ENCODE peak calls at places on chromosomes 6 and 20, in six cellular contexts. One of them, this sample, is unnamed.
A peak's percentile ranks its signal among the peaks of the same experiment; 100 is the strongest.

GRCh38 chr6:118912646-118913045 is 18.7 kb downstream of the ASF1A start:
- DNase-seq in epithelial cell of esophagus: no peak
- DNase-seq in GM06990: no peak
- DNase-seq in astrocyte of the hippocampus: no peak
- DNase-seq in AG09309: no peak
- DNase-seq in psoas muscle: no peak
- DNase-seq in this sample: no peak

GRCh38 chr6:134389129-134389528 is 71.2 kb upstream of the SGK1 start:
- DNase-seq in epithelial cell of esophagus: no peak
- DNase-seq in astrocyte of the hippocampus: no peak
- DNase-seq in AG09309: no peak
- DNase-seq in psoas muscle: no peak
- DNase-seq in GM06990: no peak
- DNase-seq in this sample: no peak

GRCh38 chr6:12749531-12750379 is 33.2 kb downstream of the PHACTR1 start:
- DNase-seq in astrocyte of the hippocampus: peak; percentile 50
- DNase-seq in GM06990: no peak
- DNase-seq in psoas muscle: no peak
- DNase-seq in AG09309: no peak
- DNase-seq in epithelial cell of esophagus: no peak
- DNase-seq in this sample: no peak

GRCh38 chr6:40642837-40643236 is 55.7 kb upstream of the LRFN2 start:
- DNase-seq in psoas muscle: no peak
- DNase-seq in epithelial cell of esophagus: no peak
- DNase-seq in astrocyte of the hippocampus: no peak
- DNase-seq in AG09309: no peak
- DNase-seq in GM06990: no peak
- DNase-seq in this sample: no peak

GRCh38 chr6:112827793-112828192 is 480.7 kb downstream of the RFPL4B start:
- DNase-seq in GM06990: peak; percentile 34
- DNase-seq in psoas muscle: no peak
- DNase-seq in epithelial cell of esophagus: no peak
- DNase-seq in astrocyte of the hippocampus: peak; percentile 29
- DNase-seq in AG09309: no peak
- DNase-seq in this sample: no peak

GRCh38 chr6:89411019-89411268 is 1.1 kb downstream of the RRAGD start:
- DNase-seq in astrocyte of the hippocampus: peak; percentile 33
- DNase-seq in psoas muscle: no peak
- DNase-seq in epithelial cell of esophagus: no peak
- DNase-seq in GM06990: no peak
- DNase-seq in AG09309: no peak
- DNase-seq in this sample: no peak

GRCh38 chr20:37298190-37298939 is 8.9 kb downstream of the MANBAL start:
- DNase-seq in AG09309: no peak
- DNase-seq in astrocyte of the hippocampus: no peak
- DNase-seq in psoas muscle: no peak
- DNase-seq in GM06990: no peak
- DNase-seq in epithelial cell of esophagus: peak; percentile 81
- DNase-seq in this sample: no peak

GRCh38 chr6:141677598-141678211 is 455.0 kb upstream of the GJE1 start:
- DNase-seq in psoas muscle: no peak
- DNase-seq in AG09309: no peak
- DNase-seq in GM06990: no peak
- DNase-seq in epithelial cell of esophagus: peak; percentile 50
- DNase-seq in astrocyte of the hippocampus: peak; percentile 55
- DNase-seq in this sample: no peak

GRCh38 chr6:16265351-16266341 is 27.3 kb downstream of the GMPR start:
- DNase-seq in GM06990: no peak
- DNase-seq in psoas muscle: no peak
- DNase-seq in AG09309: no peak
- DNase-seq in epithelial cell of esophagus: no peak
- DNase-seq in astrocyte of the hippocampus: no peak
- DNase-seq in this sample: no peak

GRCh38 chr20:22446613-22447447 is 137.5 kb downstream of the FOXA2 start:
- DNase-seq in AG09309: no peak
- DNase-seq in GM06990: no peak
- DNase-seq in astrocyte of the hippocampus: no peak
- DNase-seq in psoas muscle: no peak
- DNase-seq in epithelial cell of esophagus: peak; percentile 57
- DNase-seq in this sample: no peak

GRCh38 chr20:46357030-46357514 is 48.8 kb upstream of the CDH22 start:
- DNase-seq in GM06990: no peak
- DNase-seq in epithelial cell of esophagus: no peak
- DNase-seq in astrocyte of the hippocampus: no peak
- DNase-seq in AG09309: no peak
- DNase-seq in psoas muscle: no peak
- DNase-seq in this sample: no peak

GRCh38 chr20:62879275-62880146 is 17.9 kb upstream of the TCFL5 start:
- DNase-seq in GM06990: no peak
- DNase-seq in AG09309: no peak
- DNase-seq in astrocyte of the hippocampus: no peak
- DNase-seq in psoas muscle: peak; percentile 54
- DNase-seq in epithelial cell of esophagus: no peak
- DNase-seq in this sample: peak; percentile 62

GRCh38 chr6:43471399-43471798 is 6.0 kb upstream of the TJAP1 start:
- DNase-seq in astrocyte of the hippocampus: no peak
- DNase-seq in epithelial cell of esophagus: no peak
- DNase-seq in psoas muscle: no peak
- DNase-seq in GM06990: no peak
- DNase-seq in AG09309: no peak
- DNase-seq in this sample: no peak

GRCh38 chr6:140344149-140344913 is 969.9 kb upstream of the CITED2 start:
- DNase-seq in epithelial cell of esophagus: peak; percentile 50
- DNase-seq in AG09309: peak; percentile 32
- DNase-seq in astrocyte of the hippocampus: peak; percentile 58
- DNase-seq in GM06990: no peak
- DNase-seq in psoas muscle: no peak
- DNase-seq in this sample: no peak

GRCh38 chr6:79949235-79949634 is 1.9 kb upstream of the ELOVL4 start:
- DNase-seq in GM06990: peak; percentile 15
- DNase-seq in epithelial cell of esophagus: peak; percentile 93
- DNase-seq in astrocyte of the hippocampus: peak; percentile 74
- DNase-seq in AG09309: peak; percentile 11
- DNase-seq in psoas muscle: no peak
- DNase-seq in this sample: no peak

GRCh38 chr6:21836772-21837460 is 243.4 kb downstream of the SOX4 start:
- DNase-seq in psoas muscle: no peak
- DNase-seq in epithelial cell of esophagus: no peak
- DNase-seq in GM06990: no peak
- DNase-seq in astrocyte of the hippocampus: peak; percentile 55
- DNase-seq in AG09309: no peak
- DNase-seq in this sample: no peak

GRCh38 chr20:5402903-5403531 is 86.3 kb upstream of the PROKR2 start:
- DNase-seq in psoas muscle: no peak
- DNase-seq in epithelial cell of esophagus: peak; percentile 44
- DNase-seq in astrocyte of the hippocampus: peak; percentile 12
- DNase-seq in GM06990: no peak
- DNase-seq in AG09309: no peak
- DNase-seq in this sample: no peak

This sample was measured in posterior vena cava.